ENCODE peak calls at places on chromosomes 4 and X, in seven cellular contexts. P, H, M, N, X, G and O are unnamed samples.

GRCh38 chrX:69195810-69196209 is 30.6 kb upstream of the PJA1 start:
- DNase-seq in M (no peak), H (no peak), X (no peak), N (no peak), P (no peak), G (no peak), O (no peak)

GRCh38 chr4:110163327-110164070 is 34.9 kb downstream of the ELOVL6 start:
- DNase-seq in M (no peak), P (no peak), H (no peak), N (peak; percentile 84), X (peak; percentile 86), G (no peak), O (no peak)

GRCh38 chr4:80361329-80361900 is 25.9 kb downstream of the CFAP299 start:
- DNase-seq in M (no peak), X (peak; percentile 45), N (peak; percentile 48), P (no peak), G (no peak), H (no peak), O (no peak)

GRCh38 chrX:373641-374471 is 12.9 kb downstream of the PPP2R3B start:
- DNase-seq in G (no peak), X (peak; percentile 31), P (no peak), N (no peak), H (peak; percentile 47), M (no peak), O (no peak)

GRCh38 chr4:116005037-116005805 is 891.8 kb upstream of the NDST4 start:
- DNase-seq in X (peak; percentile 2), H (no peak), P (no peak), N (no peak), M (no peak), G (no peak), O (no peak)

GRCh38 chr4:67087897-67088296 is 457.4 kb downstream of the CENPC start:
- DNase-seq in X (peak; percentile 34), M (no peak), G (peak; percentile 21), N (peak; percentile 30), H (no peak), P (no peak), O (no peak)

GRCh38 chrX:20514358-20514757 is 247.6 kb upstream of the RPS6KA3 start:
- DNase-seq in G (no peak), X (peak; percentile 80), P (no peak), M (peak; percentile 57), H (no peak), N (peak; percentile 92), O (no peak)

GRCh38 chr4:6092131-6092530 is 73.9 kb upstream of the C4orf50 start:
- DNase-seq in H (no peak), M (no peak), P (no peak), G (no peak), X (no peak), N (no peak), O (no peak)

GRCh38 chrX:46582964-46583363 is 9.4 kb downstream of the CHST7 start:
- DNase-seq in P (no peak), N (peak; percentile 86), X (peak; percentile 94), G (no peak), H (no peak), M (no peak), O (no peak)

GRCh38 chr4:3445829-3446545 is 4.2 kb downstream of the HGFAC start:
- DNase-seq in G (no peak), H (no peak), N (no peak), X (no peak), P (no peak), M (no peak), O (no peak)

GRCh38 chrX:13597928-13598327 is 28.5 kb downstream of the EGFL6 start:
- DNase-seq in N (peak; percentile 63), G (no peak), H (no peak), X (no peak), M (no peak), P (no peak), O (no peak)

GRCh38 chr4:111883557-111883999 is 261.7 kb upstream of the FAM241A start:
- DNase-seq in M (no peak), G (no peak), X (no peak), H (no peak), P (no peak), N (no peak), O (no peak)

GRCh38 chr4:110055014-110055768 is 142.5 kb downstream of the EGF start:
- DNase-seq in N (no peak), H (no peak), P (no peak), G (no peak), M (no peak), X (peak; percentile 39), O (no peak)

GRCh38 chr4:116885579-116885978 is 199.8 kb downstream of the TRAM1L1 start:
- DNase-seq in G (no peak), P (no peak), N (no peak), H (no peak), M (no peak), X (no peak), O (no peak)

GRCh38 chr4:108889696-108890475 is 127.0 kb upstream of the ETNPPL start:
- DNase-seq in N (no peak), M (peak; percentile 22), X (no peak), P (no peak), H (no peak), G (no peak), O (no peak)

GRCh38 chr4:10893417-10893816 is 208.8 kb upstream of the CLNK start:
- DNase-seq in X (no peak), N (no peak), G (no peak), M (no peak), P (no peak), H (no peak), O (no peak)

GRCh38 chr4:9979101-9979815 is 42.0 kb downstream of the SLC2A9 start:
- DNase-seq in M (no peak), P (no peak), H (no peak), G (no peak), N (no peak), X (no peak), O (no peak)

GRCh38 chrX:84188320-84188834 is 378 bp upstream of the RPS6KA6 start:
- DNase-seq in P (peak; percentile 80), G (no peak), X (peak; percentile 39), N (peak; percentile 44), M (peak; percentile 11), H (peak; percentile 57), O (peak; percentile 23)

GRCh38 chrX:129717902-129718301 is 20.9 kb upstream of the XPNPEP2 start:
- DNase-seq in G (no peak), P (no peak), M (no peak), X (peak; percentile 78), N (peak; percentile 87), H (no peak), O (no peak)

GRCh38 chrX:153816821-153817220 is 13.5 kb downstream of the PDZD4 start:
- DNase-seq in N (no peak), M (no peak), H (no peak), P (no peak), G (no peak), X (no peak), O (no peak)

GRCh38 chrX:23888887-23889501 is 18.7 kb downstream of the APOO start:
- DNase-seq in N (peak; percentile 41), M (no peak), P (no peak), G (no peak), X (peak; percentile 52), H (no peak), O (no peak)

GRCh38 chr4:75895744-75896314 is 6.4 kb downstream of the PPEF2 start:
- DNase-seq in H (no peak), N (peak; percentile 38), G (no peak), X (peak; percentile 56), P (no peak), M (no peak), O (no peak)

GRCh38 chr4:36152712-36153111 is 91.6 kb downstream of the ARAP2 start:
- DNase-seq in P (no peak), N (no peak), G (no peak), H (no peak), X (no peak), M (no peak), O (no peak)

GRCh38 chr4:41121906-41122305 is 92.4 kb downstream of the APBB2 start:
- DNase-seq in N (no peak), P (no peak), M (no peak), H (no peak), G (no peak), X (no peak), O (no peak)
- TF ChIP-seq CTCF in N (no peak), P (no peak), M (no peak), H (no peak), G (no peak), X (no peak), O (no peak)

GRCh38 chrX:53481093-53481492 is 46.9 kb upstream of the HSD17B10 start:
- DNase-seq in X (no peak), P (no peak), G (no peak), H (no peak), M (no peak), N (no peak), O (no peak)
- TF ChIP-seq CTCF in X (peak; percentile 54), P (no peak), G (no peak), H (peak; percentile 44), M (peak; percentile 40), N (peak; percentile 43), O (no peak)

DNA sequence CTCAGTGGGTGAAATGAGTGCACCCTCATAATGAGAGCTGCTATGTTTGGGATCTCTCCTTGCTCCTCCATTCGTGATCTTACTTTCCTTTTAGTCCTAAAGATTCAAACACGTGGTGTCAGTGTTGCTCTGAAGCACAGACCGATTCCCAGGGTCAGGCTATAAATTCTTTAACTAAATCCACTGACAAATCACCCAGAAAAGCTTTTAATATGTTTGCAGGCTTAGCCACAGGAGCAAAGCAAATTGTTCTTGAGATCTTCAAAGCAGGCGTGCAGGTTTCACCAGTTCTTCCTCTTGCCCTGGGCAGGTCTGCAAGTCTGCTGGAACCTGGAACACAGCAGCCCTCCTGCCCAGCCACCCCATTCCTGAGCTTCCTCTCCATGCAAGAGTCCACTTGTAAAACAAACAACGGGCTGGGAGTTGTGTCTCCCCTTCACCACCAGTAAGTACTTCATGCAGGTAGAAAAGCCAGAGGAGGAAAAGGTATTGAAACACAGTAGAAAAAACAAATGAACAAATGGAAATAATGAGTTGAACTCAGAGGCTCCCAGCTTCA is 70.1 kb upstream of the ENPP6 start:
- DNase-seq in N (peak; percentile 60), P (no peak), X (peak; percentile 66), H (no peak), G (no peak), M (no peak), O (no peak)
- TF ChIP-seq CTCF in N (peak; percentile 33), P (peak; percentile 25), X (no peak), H (peak; percentile 14), G (peak; percentile 35), M (no peak), O (no peak)

GRCh38 chr4:112908511-112908910 is 140.9 kb upstream of the ANK2 start:
- DNase-seq in N (peak; percentile 28), H (no peak), X (no peak), M (no peak), P (no peak), G (no peak), O (no peak)

GRCh38 chr4:112905728-112906127 is 143.7 kb upstream of the ANK2 start:
- DNase-seq in P (no peak), M (no peak), N (no peak), H (no peak), X (no peak), G (no peak), O (no peak)

DNA sequence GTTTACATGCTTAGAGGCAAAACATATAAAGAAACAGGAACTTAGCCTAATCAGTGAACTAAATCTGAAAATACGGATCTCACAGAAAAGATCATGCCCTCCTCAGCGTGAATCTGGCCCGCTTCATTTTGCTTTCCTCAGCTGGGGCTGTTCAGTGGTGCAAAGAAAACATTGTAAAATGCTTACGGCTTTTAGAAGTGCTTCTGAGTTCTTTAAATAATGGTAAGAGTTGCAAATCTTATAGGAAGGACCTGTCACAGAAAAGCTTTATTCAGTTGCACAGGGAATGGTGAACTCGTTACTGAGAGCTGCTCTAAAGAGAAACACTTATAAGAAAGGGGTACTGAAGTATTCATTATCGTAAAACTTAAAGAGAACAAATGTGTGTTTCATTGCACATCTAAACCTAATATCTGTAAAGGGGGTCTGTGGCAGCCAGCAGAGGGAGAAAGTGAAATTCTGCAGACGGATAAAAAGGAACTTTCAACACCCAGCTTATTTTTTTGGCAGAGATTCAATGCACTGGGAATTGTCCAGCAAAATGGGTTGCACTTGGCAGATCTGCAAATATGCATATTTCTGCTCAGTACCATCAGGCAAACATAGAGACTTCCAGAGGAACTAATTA is 139.2 kb upstream of the ANK2 start:
- DNase-seq in N (peak; percentile 73), X (peak; percentile 56), P (no peak), M (peak; percentile 38), G (no peak), H (no peak), O (no peak)
- TF ChIP-seq CTCF in N (peak; percentile 28), X (peak; percentile 3), P (no peak), M (no peak), G (peak; percentile 29), H (no peak), O (no peak)